ENCODE peak calls at places on chromosomes 5 and 9, in nine cellular contexts. One of them, this sample, is unnamed.

GRCh38 chr5:172666251-172666650 is 25.2 kb downstream of the NEURL1B start:
- DNase-seq in endothelial cell of umbilical vein: no peak
- DNase-seq in cardiac muscle cell: no peak
- DNase-seq in left lung: no peak
- DNase-seq in astrocyte: no peak
- DNase-seq in heart right ventricle: no peak
- DNase-seq in psoas muscle: no peak
- DNase-seq in A673: no peak
- DNase-seq in foreskin keratinocyte: no peak
- DNase-seq in this sample: no peak

GRCh38 chr9:4334439-4334838 is 34.6 kb upstream of the GLIS3 start:
- DNase-seq in A673: no peak
- DNase-seq in left lung: no peak
- DNase-seq in foreskin keratinocyte: peak; percentile 52
- DNase-seq in psoas muscle: peak; percentile 48
- DNase-seq in cardiac muscle cell: no peak
- DNase-seq in heart right ventricle: peak; percentile 27
- DNase-seq in astrocyte: peak; percentile 54
- DNase-seq in endothelial cell of umbilical vein: peak; percentile 94
- DNase-seq in this sample: no peak

GRCh38 chr5:134738963-134739661 is 764 bp downstream of the CAMLG start:
- DNase-seq in left lung: no peak
- DNase-seq in endothelial cell of umbilical vein: peak; percentile 81
- DNase-seq in heart right ventricle: no peak
- DNase-seq in astrocyte: peak; percentile 44
- DNase-seq in A673: peak; percentile 56
- DNase-seq in psoas muscle: no peak
- DNase-seq in cardiac muscle cell: peak; percentile 35
- DNase-seq in foreskin keratinocyte: peak; percentile 61
- DNase-seq in this sample: peak; percentile 21

GRCh38 chr9:14391620-14392019 is 77.7 kb upstream of the NFIB start:
- DNase-seq in cardiac muscle cell: no peak
- DNase-seq in heart right ventricle: no peak
- DNase-seq in psoas muscle: no peak
- DNase-seq in left lung: no peak
- DNase-seq in foreskin keratinocyte: peak; percentile 22
- DNase-seq in A673: no peak
- DNase-seq in endothelial cell of umbilical vein: no peak
- DNase-seq in astrocyte: no peak
- DNase-seq in this sample: no peak

GRCh38 chr9:99249619-99250018 is 27.5 kb downstream of the SEC61B start:
- DNase-seq in astrocyte: no peak
- DNase-seq in endothelial cell of umbilical vein: no peak
- DNase-seq in left lung: no peak
- DNase-seq in cardiac muscle cell: no peak
- DNase-seq in psoas muscle: no peak
- DNase-seq in heart right ventricle: no peak
- DNase-seq in foreskin keratinocyte: no peak
- DNase-seq in A673: no peak
- DNase-seq in this sample: no peak

GRCh38 chr9:99222416-99223280 is 566 bp downstream of the SEC61B start:
- DNase-seq in astrocyte: peak; percentile 6
- DNase-seq in heart right ventricle: no peak
- DNase-seq in cardiac muscle cell: no peak
- DNase-seq in left lung: peak; percentile 82
- DNase-seq in psoas muscle: no peak
- DNase-seq in foreskin keratinocyte: no peak
- DNase-seq in A673: no peak
- DNase-seq in endothelial cell of umbilical vein: no peak
- DNase-seq in this sample: no peak

GRCh38 chr5:14831006-14831338 is 40.6 kb downstream of the ANKH start:
- DNase-seq in cardiac muscle cell: no peak
- DNase-seq in foreskin keratinocyte: no peak
- DNase-seq in heart right ventricle: no peak
- DNase-seq in astrocyte: no peak
- DNase-seq in left lung: no peak
- DNase-seq in endothelial cell of umbilical vein: no peak
- DNase-seq in A673: no peak
- DNase-seq in psoas muscle: no peak
- DNase-seq in this sample: no peak

GRCh38 chr9:99557816-99558215 is 263.9 kb upstream of the NR4A3 start:
- DNase-seq in left lung: no peak
- DNase-seq in foreskin keratinocyte: no peak
- DNase-seq in endothelial cell of umbilical vein: no peak
- DNase-seq in cardiac muscle cell: no peak
- DNase-seq in astrocyte: no peak
- DNase-seq in psoas muscle: no peak
- DNase-seq in A673: no peak
- DNase-seq in heart right ventricle: no peak
- DNase-seq in this sample: no peak

GRCh38 chr9:109880276-109881169 is 100.5 kb downstream of the PALM2AKAP2 start:
- DNase-seq in endothelial cell of umbilical vein: peak; percentile 49
- DNase-seq in heart right ventricle: no peak
- DNase-seq in foreskin keratinocyte: peak; percentile 43
- DNase-seq in left lung: no peak
- DNase-seq in A673: peak; percentile 51
- DNase-seq in psoas muscle: no peak
- DNase-seq in cardiac muscle cell: no peak
- DNase-seq in astrocyte: no peak
- DNase-seq in this sample: no peak

GRCh38 chr5:119470105-119470763 is 17.9 kb downstream of the HSD17B4 start:
- DNase-seq in cardiac muscle cell: no peak
- DNase-seq in heart right ventricle: no peak
- DNase-seq in astrocyte: no peak
- DNase-seq in psoas muscle: no peak
- DNase-seq in endothelial cell of umbilical vein: no peak
- DNase-seq in left lung: no peak
- DNase-seq in foreskin keratinocyte: no peak
- DNase-seq in A673: no peak
- DNase-seq in this sample: no peak

DNA sequence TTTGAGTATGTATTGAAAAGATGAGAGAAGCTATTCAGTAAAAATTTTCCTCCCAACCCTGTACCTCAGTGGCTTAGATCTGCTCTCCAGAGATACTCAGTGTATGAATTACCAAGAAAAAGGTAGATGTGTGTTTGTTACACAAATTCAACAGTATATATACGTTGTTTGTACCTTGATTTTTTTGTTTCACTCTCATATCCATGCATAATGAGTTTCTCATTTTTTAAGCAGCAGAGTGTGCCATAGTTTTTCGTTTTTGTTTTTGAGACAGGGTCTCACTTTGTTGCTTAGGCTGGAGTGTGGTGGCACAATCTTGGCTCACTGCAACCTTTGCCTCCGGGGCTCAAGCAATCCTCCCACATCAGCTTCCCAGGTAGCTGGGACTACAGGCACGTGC is 77.7 kb downstream of the RAB24 start:
- DNase-seq in foreskin keratinocyte: no peak
- DNase-seq in psoas muscle: no peak
- DNase-seq in endothelial cell of umbilical vein: no peak
- DNase-seq in heart right ventricle: no peak
- DNase-seq in A673: no peak
- DNase-seq in cardiac muscle cell: no peak
- DNase-seq in left lung: no peak
- DNase-seq in astrocyte: no peak
- DNase-seq in this sample: no peak
- TF ChIP-seq CTCF in foreskin keratinocyte: no peak
- TF ChIP-seq CTCF in psoas muscle: no peak
- TF ChIP-seq CTCF in endothelial cell of umbilical vein: no peak
- TF ChIP-seq CTCF in heart right ventricle: no peak
- TF ChIP-seq CTCF in A673: no peak
- TF ChIP-seq CTCF in cardiac muscle cell: no peak
- TF ChIP-seq CTCF in left lung: no peak
- TF ChIP-seq CTCF in astrocyte: no peak
- TF ChIP-seq CTCF in this sample: no peak

DNA sequence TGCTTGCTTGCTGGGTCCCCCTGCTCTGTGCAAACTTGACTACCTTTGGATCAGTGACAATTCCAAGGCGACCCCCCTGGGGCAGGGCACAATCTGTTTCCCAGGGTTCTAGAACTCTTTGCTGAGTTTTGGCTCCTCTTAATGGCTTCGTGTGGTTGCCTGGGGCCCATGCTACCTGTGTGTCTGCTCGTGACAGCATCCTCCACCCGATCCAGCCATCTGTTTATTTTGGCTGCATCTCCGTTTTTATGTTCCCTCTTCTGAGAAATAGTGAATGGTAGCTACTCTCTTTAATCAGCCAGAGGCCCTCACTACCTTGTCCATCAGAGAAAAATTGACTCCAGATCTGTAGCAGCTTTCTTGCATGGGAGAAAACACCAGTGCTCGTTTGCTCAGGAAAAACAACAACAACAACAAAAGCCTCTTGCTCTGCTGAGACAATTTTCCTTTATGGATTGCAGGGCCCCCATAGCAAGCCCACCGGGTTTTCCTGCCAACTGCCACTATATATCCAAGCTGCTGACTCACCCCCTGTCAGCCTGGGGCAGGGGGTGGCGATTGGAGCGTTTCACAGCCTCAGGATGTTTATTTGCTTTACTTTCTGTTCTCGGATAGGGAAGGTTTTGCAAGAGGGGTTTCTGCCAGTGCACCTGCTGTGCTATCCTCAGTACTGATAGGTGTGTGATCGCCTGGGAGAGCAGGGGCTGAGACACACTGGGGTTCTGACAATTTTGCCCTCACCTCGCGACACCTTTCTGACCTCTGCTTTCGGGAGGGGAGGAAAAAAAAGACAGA is 607.8 kb downstream of the BNC2 start:
- DNase-seq in foreskin keratinocyte: no peak
- DNase-seq in cardiac muscle cell: no peak
- DNase-seq in heart right ventricle: no peak
- DNase-seq in left lung: no peak
- DNase-seq in psoas muscle: no peak
- DNase-seq in A673: no peak
- DNase-seq in astrocyte: no peak
- DNase-seq in endothelial cell of umbilical vein: peak; percentile 6
- DNase-seq in this sample: no peak
- H3K4me1 ChIP-seq in foreskin keratinocyte: no peaks in the 10 kb centered on the region
- H3K4me1 ChIP-seq in cardiac muscle cell: no peaks in the 10 kb centered on the region
- H3K4me1 ChIP-seq in heart right ventricle: no peaks in the 10 kb centered on the region
- H3K4me1 ChIP-seq in left lung: no peaks in the 10 kb centered on the region
- H3K4me1 ChIP-seq in psoas muscle: peaks cover 1% of the 10 kb centered on the region
- H3K4me1 ChIP-seq in A673: no peaks in the 10 kb centered on the region
- H3K4me1 ChIP-seq in astrocyte: peaks cover 11% of the 10 kb centered on the region
- H3K4me1 ChIP-seq in endothelial cell of umbilical vein: no peaks in the 10 kb centered on the region
- H3K4me1 ChIP-seq in this sample: no peaks in the 10 kb centered on the region

GRCh38 chr5:180093241-180093640 is 21.7 kb upstream of the RNF130 start:
- DNase-seq in endothelial cell of umbilical vein: no peak
- DNase-seq in left lung: no peak
- DNase-seq in A673: no peak
- DNase-seq in astrocyte: no peak
- DNase-seq in foreskin keratinocyte: no peak
- DNase-seq in heart right ventricle: no peak
- DNase-seq in cardiac muscle cell: no peak
- DNase-seq in psoas muscle: no peak
- DNase-seq in this sample: no peak

GRCh38 chr5:180093651-180094382 is 22.3 kb upstream of the RNF130 start:
- DNase-seq in A673: no peak
- DNase-seq in heart right ventricle: no peak
- DNase-seq in psoas muscle: no peak
- DNase-seq in left lung: no peak
- DNase-seq in astrocyte: no peak
- DNase-seq in foreskin keratinocyte: no peak
- DNase-seq in cardiac muscle cell: no peak
- DNase-seq in endothelial cell of umbilical vein: no peak
- DNase-seq in this sample: no peak

GRCh38 chr5:180088561-180088960 is 17.0 kb upstream of the RNF130 start:
- DNase-seq in left lung: no peak
- DNase-seq in endothelial cell of umbilical vein: no peak
- DNase-seq in cardiac muscle cell: no peak
- DNase-seq in heart right ventricle: no peak
- DNase-seq in astrocyte: no peak
- DNase-seq in psoas muscle: no peak
- DNase-seq in foreskin keratinocyte: no peak
- DNase-seq in A673: no peak
- DNase-seq in this sample: no peak

GRCh38 chr5:180090098-180090768 is 18.7 kb upstream of the RNF130 start:
- DNase-seq in foreskin keratinocyte: peak; percentile 48
- DNase-seq in endothelial cell of umbilical vein: peak; percentile 77
- DNase-seq in astrocyte: peak; percentile 36
- DNase-seq in left lung: peak; percentile 94
- DNase-seq in cardiac muscle cell: peak; percentile 91
- DNase-seq in A673: peak; percentile 75
- DNase-seq in heart right ventricle: peak; percentile 81
- DNase-seq in psoas muscle: peak; percentile 87
- DNase-seq in this sample: peak; percentile 69

GRCh38 chr5:180090769-180091546 is 19.4 kb upstream of the RNF130 start:
- DNase-seq in endothelial cell of umbilical vein: peak; percentile 43
- DNase-seq in heart right ventricle: no peak
- DNase-seq in A673: peak; percentile 43
- DNase-seq in foreskin keratinocyte: peak; percentile 30
- DNase-seq in psoas muscle: no peak
- DNase-seq in cardiac muscle cell: peak; percentile 52
- DNase-seq in astrocyte: peak; percentile 16
- DNase-seq in left lung: no peak
- DNase-seq in this sample: no peak
- TF ChIP-seq CTCF in endothelial cell of umbilical vein: peak; percentile 18
- TF ChIP-seq CTCF in heart right ventricle: no peak
- TF ChIP-seq CTCF in A673: peak; percentile 35
- TF ChIP-seq CTCF in foreskin keratinocyte: peak; percentile 49
- TF ChIP-seq CTCF in psoas muscle: no peak
- TF ChIP-seq CTCF in cardiac muscle cell: peak; percentile 23
- TF ChIP-seq CTCF in astrocyte: no peak
- TF ChIP-seq CTCF in left lung: peak; percentile 24
- TF ChIP-seq CTCF in this sample: peak; percentile 16

GRCh38 chr5:144369001-144369400 is 198.3 kb downstream of the KCTD16 start:
- DNase-seq in heart right ventricle: no peak
- DNase-seq in astrocyte: no peak
- DNase-seq in cardiac muscle cell: no peak
- DNase-seq in endothelial cell of umbilical vein: no peak
- DNase-seq in foreskin keratinocyte: no peak
- DNase-seq in psoas muscle: no peak
- DNase-seq in A673: no peak
- DNase-seq in left lung: no peak
- DNase-seq in this sample: no peak

GRCh38 chr5:144370273-144370672 is 199.6 kb downstream of the KCTD16 start:
- DNase-seq in foreskin keratinocyte: no peak
- DNase-seq in heart right ventricle: no peak
- DNase-seq in psoas muscle: no peak
- DNase-seq in astrocyte: no peak
- DNase-seq in A673: no peak
- DNase-seq in cardiac muscle cell: no peak
- DNase-seq in endothelial cell of umbilical vein: no peak
- DNase-seq in left lung: no peak
- DNase-seq in this sample: no peak

DNA sequence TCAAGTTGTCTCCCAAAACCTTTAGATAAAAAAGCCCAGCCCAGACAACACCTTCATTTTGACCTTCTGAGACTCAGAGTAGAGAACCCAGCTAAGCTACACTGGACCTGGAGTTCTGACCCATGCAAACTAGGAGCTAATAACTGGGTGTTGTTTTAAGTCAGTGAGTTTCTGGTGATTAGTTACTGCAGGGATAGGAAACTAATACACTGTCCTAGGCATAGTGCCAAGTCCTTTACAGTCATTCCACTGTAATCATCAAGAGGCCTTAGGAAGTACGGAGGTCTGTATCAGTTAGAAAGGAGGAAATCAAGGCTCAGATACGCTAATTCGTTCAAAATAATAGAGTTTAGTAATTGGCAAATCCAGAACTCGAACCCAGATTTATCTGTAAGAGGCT is 197.9 kb downstream of the KCTD16 start:
- DNase-seq in psoas muscle: no peak
- DNase-seq in left lung: no peak
- DNase-seq in foreskin keratinocyte: peak; percentile 14
- DNase-seq in A673: peak; percentile 14
- DNase-seq in endothelial cell of umbilical vein: peak; percentile 53
- DNase-seq in heart right ventricle: no peak
- DNase-seq in astrocyte: peak; percentile 17
- DNase-seq in cardiac muscle cell: peak; percentile 5
- DNase-seq in this sample: no peak
- H3K4me1 ChIP-seq in psoas muscle: no peaks in the 10 kb centered on the region
- H3K4me1 ChIP-seq in left lung: no peaks in the 10 kb centered on the region
- H3K4me1 ChIP-seq in foreskin keratinocyte: no peaks in the 10 kb centered on the region
- H3K4me1 ChIP-seq in A673: no peaks in the 10 kb centered on the region
- H3K4me1 ChIP-seq in endothelial cell of umbilical vein: no peaks in the 10 kb centered on the region
- H3K4me1 ChIP-seq in heart right ventricle: no peaks in the 10 kb centered on the region
- H3K4me1 ChIP-seq in astrocyte: no peaks in the 10 kb centered on the region
- H3K4me1 ChIP-seq in cardiac muscle cell: no peaks in the 10 kb centered on the region
- H3K4me1 ChIP-seq in this sample: no peaks in the 10 kb centered on the region